ENCODE peak calls at places on chromosomes 3 and 15, in nine cellular contexts. One of them, this sample, is unnamed.

GRCh38 chr3:158140396-158140795 is 30.5 kb downstream of the RSRC1 start:
- DNase-seq in A549: no peak
- DNase-seq in tibial nerve: no peak
- DNase-seq in IMR-90: peak
- DNase-seq in sigmoid colon: no peak
- DNase-seq in adrenal gland: no peak
- DNase-seq in lower leg skin: no peak
- DNase-seq in breast epithelium: no peak
- DNase-seq in K562: no peak
- DNase-seq in this sample: no peak

GRCh38 chr3:78201066-78201465 is 1161.2 kb downstream of the ROBO2 start:
- DNase-seq in adrenal gland: no peak
- DNase-seq in IMR-90: no peak
- DNase-seq in lower leg skin: no peak
- DNase-seq in A549: no peak
- DNase-seq in breast epithelium: no peak
- DNase-seq in sigmoid colon: no peak
- DNase-seq in tibial nerve: no peak
- DNase-seq in K562: no peak
- DNase-seq in this sample: no peak

GRCh38 chr3:172044833-172045585 is 5.6 kb downstream of the FNDC3B start:
- DNase-seq in A549: no peak
- DNase-seq in IMR-90: no peak
- DNase-seq in tibial nerve: no peak
- DNase-seq in lower leg skin: no peak
- DNase-seq in adrenal gland: no peak
- DNase-seq in K562: no peak
- DNase-seq in sigmoid colon: no peak
- DNase-seq in breast epithelium: no peak
- DNase-seq in this sample: no peak

GRCh38 chr3:171349392-171349791 is 110.8 kb downstream of the TNIK start:
- DNase-seq in A549: no peak
- DNase-seq in IMR-90: peak
- DNase-seq in K562: no peak
- DNase-seq in tibial nerve: no peak
- DNase-seq in adrenal gland: no peak
- DNase-seq in breast epithelium: no peak
- DNase-seq in sigmoid colon: no peak
- DNase-seq in lower leg skin: no peak
- DNase-seq in this sample: no peak

GRCh38 chr3:58098531-58098930 is 90.3 kb downstream of the FLNB start:
- DNase-seq in A549: no peak
- DNase-seq in adrenal gland: no peak
- DNase-seq in tibial nerve: no peak
- DNase-seq in breast epithelium: no peak
- DNase-seq in K562: no peak
- DNase-seq in IMR-90: no peak
- DNase-seq in sigmoid colon: peak
- DNase-seq in lower leg skin: no peak
- DNase-seq in this sample: no peak

GRCh38 chr3:58271901-58272501 is 34.0 kb upstream of the RPP14 start:
- DNase-seq in sigmoid colon: no peak
- DNase-seq in tibial nerve: no peak
- DNase-seq in adrenal gland: peak
- DNase-seq in A549: peak
- DNase-seq in IMR-90: peak
- DNase-seq in K562: no peak
- DNase-seq in lower leg skin: no peak
- DNase-seq in breast epithelium: no peak
- DNase-seq in this sample: no peak

GRCh38 chr3:115695081-115695480 is 71.8 kb downstream of the GAP43 start:
- DNase-seq in tibial nerve: no peak
- DNase-seq in lower leg skin: no peak
- DNase-seq in sigmoid colon: no peak
- DNase-seq in breast epithelium: no peak
- DNase-seq in A549: no peak
- DNase-seq in IMR-90: no peak
- DNase-seq in K562: no peak
- DNase-seq in adrenal gland: no peak
- DNase-seq in this sample: no peak

GRCh38 chr3:15324335-15324734 is 8.1 kb downstream of the SH3BP5 start:
- DNase-seq in breast epithelium: no peak
- DNase-seq in tibial nerve: no peak
- DNase-seq in sigmoid colon: peak
- DNase-seq in lower leg skin: no peak
- DNase-seq in K562: no peak
- DNase-seq in IMR-90: no peak
- DNase-seq in adrenal gland: peak
- DNase-seq in A549: no peak
- DNase-seq in this sample: peak

GRCh38 chr3:190807719-190808375 is 54.6 kb downstream of the GMNC start:
- DNase-seq in breast epithelium: peak
- DNase-seq in IMR-90: no peak
- DNase-seq in K562: no peak
- DNase-seq in lower leg skin: peak
- DNase-seq in sigmoid colon: no peak
- DNase-seq in adrenal gland: peak
- DNase-seq in A549: no peak
- DNase-seq in tibial nerve: no peak
- DNase-seq in this sample: peak

GRCh38 chr15:58467722-58468436 is 36.1 kb downstream of the LIPC start:
- DNase-seq in sigmoid colon: no peak
- DNase-seq in lower leg skin: no peak
- DNase-seq in breast epithelium: no peak
- DNase-seq in adrenal gland: no peak
- DNase-seq in tibial nerve: no peak
- DNase-seq in IMR-90: no peak
- DNase-seq in A549: no peak
- DNase-seq in K562: no peak
- DNase-seq in this sample: no peak

GRCh38 chr3:76367281-76367680 is 581.9 kb upstream of the ZNF717 start:
- DNase-seq in IMR-90: peak
- DNase-seq in breast epithelium: no peak
- DNase-seq in K562: no peak
- DNase-seq in adrenal gland: no peak
- DNase-seq in lower leg skin: no peak
- DNase-seq in sigmoid colon: no peak
- DNase-seq in tibial nerve: no peak
- DNase-seq in A549: no peak
- DNase-seq in this sample: no peak

GRCh38 chr15:84671211-84671610 is 13.2 kb upstream of the NMB start:
- DNase-seq in lower leg skin: no peak
- DNase-seq in sigmoid colon: no peak
- DNase-seq in IMR-90: peak
- DNase-seq in adrenal gland: no peak
- DNase-seq in A549: no peak
- DNase-seq in tibial nerve: no peak
- DNase-seq in breast epithelium: no peak
- DNase-seq in K562: no peak
- DNase-seq in this sample: no peak

GRCh38 chr15:92845109-92845508 is 55.0 kb upstream of the CHD2 start:
- DNase-seq in sigmoid colon: no peak
- DNase-seq in IMR-90: peak
- DNase-seq in breast epithelium: no peak
- DNase-seq in K562: no peak
- DNase-seq in adrenal gland: no peak
- DNase-seq in A549: peak
- DNase-seq in tibial nerve: no peak
- DNase-seq in lower leg skin: no peak
- DNase-seq in this sample: no peak
- TF ChIP-seq POLR2A in sigmoid colon: no peak
- TF ChIP-seq POLR2A in IMR-90: no peak
- TF ChIP-seq POLR2A in breast epithelium: no peak
- TF ChIP-seq POLR2A in K562: no peak
- TF ChIP-seq POLR2A in adrenal gland: no peak
- TF ChIP-seq POLR2A in A549: no peak
- TF ChIP-seq POLR2A in tibial nerve: no peak
- TF ChIP-seq POLR2A in lower leg skin: no peak
- TF ChIP-seq POLR2A in this sample: no peak

DNA sequence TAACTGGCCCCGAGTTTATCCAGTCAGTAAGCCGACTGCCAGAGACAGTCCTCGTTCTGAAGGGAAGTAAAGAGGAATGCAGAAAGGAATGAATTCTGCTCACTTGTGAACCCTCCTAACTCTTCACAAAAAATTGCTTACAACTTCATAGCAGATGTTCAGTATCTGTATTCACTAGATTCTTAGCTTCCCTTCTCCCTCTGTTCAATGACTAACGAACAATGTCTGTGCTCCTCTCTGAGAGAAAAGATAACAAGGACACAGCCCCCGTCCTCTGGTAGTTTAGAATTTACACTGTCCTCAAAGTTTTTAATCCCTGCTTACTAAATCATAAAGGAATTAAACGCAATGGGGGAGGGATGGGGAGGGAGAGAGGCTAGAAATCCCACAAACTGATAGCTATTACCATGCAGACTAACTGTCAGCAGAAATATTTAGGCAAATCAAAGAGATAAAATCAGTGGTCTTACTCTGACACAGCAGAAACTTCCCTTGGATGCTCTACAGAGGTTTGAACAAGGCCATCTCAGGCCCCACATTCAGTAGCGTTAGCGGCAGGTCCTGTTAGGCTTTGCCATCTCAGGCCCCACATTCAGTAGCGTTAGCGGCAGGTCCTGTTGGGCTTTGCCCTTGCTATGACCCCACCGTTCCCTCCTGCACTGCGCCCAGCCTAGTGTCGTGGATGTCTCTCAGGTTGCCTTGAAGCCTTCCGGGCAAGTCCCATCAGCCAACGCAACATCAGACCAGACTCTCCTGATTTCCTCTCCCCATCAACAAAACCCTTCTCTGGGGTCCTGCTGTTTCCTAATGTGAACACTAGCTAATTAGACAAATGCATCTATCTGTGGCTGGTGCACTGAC is 23.4 kb downstream of the NRROS start:
- DNase-seq in sigmoid colon: no peak
- DNase-seq in adrenal gland: no peak
- DNase-seq in tibial nerve: no peak
- DNase-seq in K562: peak
- DNase-seq in A549: no peak
- DNase-seq in lower leg skin: no peak
- DNase-seq in breast epithelium: peak
- DNase-seq in IMR-90: peak
- DNase-seq in this sample: no peak
- TF ChIP-seq POLR2A in sigmoid colon: no peak
- TF ChIP-seq POLR2A in adrenal gland: no peak
- TF ChIP-seq POLR2A in tibial nerve: no peak
- TF ChIP-seq POLR2A in K562: no peak
- TF ChIP-seq POLR2A in A549: no peak
- TF ChIP-seq POLR2A in lower leg skin: no peak
- TF ChIP-seq POLR2A in breast epithelium: no peak
- TF ChIP-seq POLR2A in IMR-90: no peak
- TF ChIP-seq POLR2A in this sample: no peak

GRCh38 chr15:75451674-75452363 is at the start of gene SIN3A:
- DNase-seq in K562: peak
- DNase-seq in breast epithelium: peak
- DNase-seq in IMR-90: peak
- DNase-seq in sigmoid colon: peak
- DNase-seq in A549: peak
- DNase-seq in lower leg skin: peak
- DNase-seq in adrenal gland: peak
- DNase-seq in tibial nerve: peak
- DNase-seq in this sample: peak

GRCh38 chr15:75452968-75453702 is 1.6 kb upstream of the SIN3A start:
- DNase-seq in IMR-90: no peak
- DNase-seq in tibial nerve: peak
- DNase-seq in breast epithelium: peak
- DNase-seq in adrenal gland: peak
- DNase-seq in A549: peak
- DNase-seq in sigmoid colon: peak
- DNase-seq in K562: no peak
- DNase-seq in lower leg skin: peak
- DNase-seq in this sample: peak

GRCh38 chr15:75453703-75454470 is 2.4 kb upstream of the SIN3A start:
- DNase-seq in sigmoid colon: peak
- DNase-seq in K562: peak
- DNase-seq in tibial nerve: peak
- DNase-seq in adrenal gland: peak
- DNase-seq in lower leg skin: peak
- DNase-seq in A549: peak
- DNase-seq in IMR-90: peak
- DNase-seq in breast epithelium: peak
- DNase-seq in this sample: peak

GRCh38 chr15:75451202-75451673 is 252 bp downstream of the SIN3A start:
- DNase-seq in A549: no peak
- DNase-seq in adrenal gland: no peak
- DNase-seq in K562: no peak
- DNase-seq in breast epithelium: no peak
- DNase-seq in lower leg skin: no peak
- DNase-seq in sigmoid colon: no peak
- DNase-seq in IMR-90: no peak
- DNase-seq in tibial nerve: no peak
- DNase-seq in this sample: no peak

GRCh38 chr15:75452364-75452967 is 976 bp upstream of the SIN3A start:
- DNase-seq in tibial nerve: peak
- DNase-seq in IMR-90: peak
- DNase-seq in sigmoid colon: peak
- DNase-seq in lower leg skin: peak
- DNase-seq in K562: peak
- DNase-seq in adrenal gland: peak
- DNase-seq in A549: peak
- DNase-seq in breast epithelium: peak
- DNase-seq in this sample: peak
- TF ChIP-seq POLR2A in tibial nerve: peak
- TF ChIP-seq POLR2A in IMR-90: peak
- TF ChIP-seq POLR2A in sigmoid colon: peak
- TF ChIP-seq POLR2A in lower leg skin: no peak
- TF ChIP-seq POLR2A in K562: peak
- TF ChIP-seq POLR2A in adrenal gland: no peak
- TF ChIP-seq POLR2A in A549: no peak
- TF ChIP-seq POLR2A in breast epithelium: peak
- TF ChIP-seq POLR2A in this sample: no peak

GRCh38 chr15:52678468-52679231 is 538 bp downstream of the ATOSA start:
- DNase-seq in IMR-90: peak
- DNase-seq in tibial nerve: peak
- DNase-seq in breast epithelium: peak
- DNase-seq in sigmoid colon: peak
- DNase-seq in A549: peak
- DNase-seq in lower leg skin: peak
- DNase-seq in K562: peak
- DNase-seq in adrenal gland: peak
- DNase-seq in this sample: peak

GRCh38 chr15:52678036-52678467 is 1.1 kb downstream of the ATOSA start:
- DNase-seq in adrenal gland: peak
- DNase-seq in breast epithelium: peak
- DNase-seq in sigmoid colon: peak
- DNase-seq in lower leg skin: peak
- DNase-seq in A549: peak
- DNase-seq in K562: peak
- DNase-seq in tibial nerve: peak
- DNase-seq in IMR-90: peak
- DNase-seq in this sample: peak

GRCh38 chr15:52680756-52681155 is 1.6 kb upstream of the ATOSA start:
- DNase-seq in tibial nerve: no peak
- DNase-seq in lower leg skin: no peak
- DNase-seq in K562: no peak
- DNase-seq in sigmoid colon: no peak
- DNase-seq in A549: no peak
- DNase-seq in IMR-90: no peak
- DNase-seq in breast epithelium: no peak
- DNase-seq in adrenal gland: no peak
- DNase-seq in this sample: no peak

GRCh38 chr15:52680041-52680391 is 828 bp upstream of the ATOSA start:
- DNase-seq in IMR-90: peak
- DNase-seq in tibial nerve: no peak
- DNase-seq in A549: peak
- DNase-seq in breast epithelium: no peak
- DNase-seq in sigmoid colon: no peak
- DNase-seq in lower leg skin: no peak
- DNase-seq in adrenal gland: no peak
- DNase-seq in K562: no peak
- DNase-seq in this sample: no peak

GRCh38 chr15:52679232-52680040 is at the start of gene ATOSA:
- DNase-seq in K562: peak
- DNase-seq in breast epithelium: peak
- DNase-seq in IMR-90: peak
- DNase-seq in tibial nerve: peak
- DNase-seq in A549: peak
- DNase-seq in lower leg skin: peak
- DNase-seq in adrenal gland: peak
- DNase-seq in sigmoid colon: peak
- DNase-seq in this sample: peak
- TF ChIP-seq POLR2A in K562: no peak
- TF ChIP-seq POLR2A in breast epithelium: peak
- TF ChIP-seq POLR2A in IMR-90: no peak
- TF ChIP-seq POLR2A in tibial nerve: peak
- TF ChIP-seq POLR2A in A549: no peak
- TF ChIP-seq POLR2A in lower leg skin: no peak
- TF ChIP-seq POLR2A in adrenal gland: peak
- TF ChIP-seq POLR2A in sigmoid colon: peak
- TF ChIP-seq POLR2A in this sample: peak